ENCODE peak calls at places on chromosome 19, in seven cellular contexts. U is A549; T is activated gamma-delta T cell treated with anti-CD3 and anti-CD28 coated beads, Interleukin-2, amount 50 U/mL, for 16 hours; O is ascending aorta; G is K562; E is NCI-H2107; A is kidney tubule cell. F is an unnamed sample.

GRCh38 chr19:12668937-12669271 is 2.3 kb downstream of the WDR83 start:
- DNase-seq in G (peak), E (no peak), O (no peak), A (peak), T (peak), U (no peak), F (no peak)

GRCh38 chr19:45231891-45232290 is 13.3 kb downstream of the EXOC3L2 start:
- DNase-seq in E (no peak), A (no peak), G (no peak), U (no peak), T (no peak), O (no peak), F (no peak)

GRCh38 chr19:29323972-29324680 is 111.2 kb upstream of the UQCRFS1 start:
- DNase-seq in A (no peak), T (no peak), E (no peak), O (no peak), U (no peak), G (no peak), F (no peak)

GRCh38 chr19:51114087-51114714 is 6.0 kb upstream of the CTU1 start:
- DNase-seq in E (no peak), O (no peak), A (no peak), U (no peak), T (no peak), G (no peak), F (no peak)

GRCh38 chr19:47315125-47315821 is 5.6 kb downstream of the C5AR1 start:
- DNase-seq in E (no peak), G (peak), A (peak), T (no peak), O (peak), U (peak), F (no peak)

GRCh38 chr19:3135961-3136683 is at the start of gene GNA15:
- DNase-seq in A (no peak), G (no peak), E (no peak), O (no peak), T (no peak), U (no peak), F (no peak)

GRCh38 chr19:5470264-5470671 is 15.1 kb downstream of the ZNRF4 start:
- DNase-seq in O (no peak), G (no peak), E (no peak), U (no peak), A (no peak), T (no peak), F (no peak)

GRCh38 chr19:9903341-9903740 is 33.0 kb downstream of the OLFM2 start:
- DNase-seq in T (no peak), A (peak), U (no peak), E (no peak), G (no peak), O (no peak), F (no peak)

GRCh38 chr19:19531951-19532805 is 3.5 kb downstream of the YJEFN3 start:
- DNase-seq in G (peak), U (peak), T (peak), E (peak), A (peak), O (no peak), F (no peak)

GRCh38 chr19:16830679-16831078 is 1.5 kb downstream of the SIN3B start:
- DNase-seq in E (no peak), O (no peak), U (no peak), G (peak), A (peak), T (no peak), F (no peak)

GRCh38 chr19:8566855-8567254 is 10.4 kb downstream of the MYO1F start:
- DNase-seq in G (no peak), A (no peak), U (no peak), O (no peak), E (no peak), T (no peak), F (no peak)

GRCh38 chr19:47124937-47125668 is 5.5 kb upstream of the SAE1 start:
- DNase-seq in A (peak), O (no peak), E (peak), U (peak), T (no peak), G (peak), F (peak)

GRCh38 chr19:41957838-41958366 is 1.2 kb downstream of the RABAC1 start:
- DNase-seq in T (no peak), G (peak), U (peak), O (no peak), E (peak), A (peak), F (no peak)

GRCh38 chr19:58558066-58558622 is at the start of gene UBE2M:
- DNase-seq in A (no peak), G (peak), T (peak), U (no peak), O (no peak), E (no peak), F (no peak)

GRCh38 chr19:50893047-50893737 is 18.0 kb downstream of the KLK4 start:
- DNase-seq in A (no peak), O (no peak), T (no peak), E (no peak), G (peak), U (no peak), F (no peak)

GRCh38 chr19:51186323-51186722 is 38.6 kb upstream of the CD33 start:
- DNase-seq in O (no peak), U (no peak), T (no peak), A (no peak), G (no peak), E (no peak), F (no peak)

GRCh38 chr19:39365531-39365930 is 23.3 kb downstream of the SAMD4B start:
- DNase-seq in T (no peak), E (no peak), G (no peak), A (no peak), O (no peak), U (no peak), F (no peak)

GRCh38 chr19:17328517-17329060 is 6.1 kb downstream of the ANO8 start:
- DNase-seq in U (no peak), E (no peak), G (peak), T (no peak), A (no peak), O (no peak), F (no peak)

GRCh38 chr19:55389386-55390317 is 3.9 kb downstream of the RPL28 start:
- DNase-seq in T (no peak), O (no peak), G (no peak), A (peak), E (no peak), U (no peak), F (no peak)

GRCh38 chr19:30675086-30675485 is 302.9 kb downstream of the ZNF536 start:
- DNase-seq in E (no peak), G (no peak), A (no peak), T (no peak), U (no peak), O (no peak), F (no peak)

GRCh38 chr19:31717316-31717715 is 368.1 kb upstream of the TSHZ3 start:
- DNase-seq in O (no peak), G (no peak), E (no peak), T (no peak), A (no peak), U (no peak), F (no peak)

GRCh38 chr19:33668968-33669367 is 47.2 kb downstream of the CHST8 start:
- DNase-seq in U (no peak), A (no peak), G (no peak), T (no peak), O (no peak), E (no peak), F (no peak)

GRCh38 chr19:48560095-48560530 is 8.1 kb downstream of the SULT2B1 start:
- DNase-seq in E (no peak), U (no peak), A (no peak), O (no peak), T (no peak), G (peak), F (no peak)